ENCODE peak calls at places on chromosomes 7 and 10, in five cellular contexts. One of them, this sample, is unnamed.
A peak's percentile ranks its signal among the peaks of the same experiment; 100 is the strongest.

GRCh38 chr10:8054243-8054497 is 318 bp upstream of the GATA3 start:
- DNase-seq in OCI-LY7: no peak
- DNase-seq in endothelial cell of umbilical vein: no peak
- DNase-seq in mammary epithelial cell: no peak
- DNase-seq in GM23338: no peak
- DNase-seq in this sample: peak; percentile 32

GRCh38 chr10:51073461-51074237 is 638 bp upstream of the PRKG1 start:
- DNase-seq in endothelial cell of umbilical vein: no peak
- DNase-seq in OCI-LY7: no peak
- DNase-seq in mammary epithelial cell: peak; percentile 10
- DNase-seq in GM23338: peak; percentile 69
- DNase-seq in this sample: peak; percentile 5

GRCh38 chr10:12908773-12909172 is 92.7 kb downstream of the CCDC3 start:
- DNase-seq in endothelial cell of umbilical vein: no peak
- DNase-seq in mammary epithelial cell: no peak
- DNase-seq in GM23338: no peak
- DNase-seq in OCI-LY7: no peak
- DNase-seq in this sample: no peak

GRCh38 chr10:69965919-69966662 is 86.6 kb upstream of the MACROH2A2 start:
- DNase-seq in mammary epithelial cell: no peak
- DNase-seq in GM23338: no peak
- DNase-seq in endothelial cell of umbilical vein: no peak
- DNase-seq in OCI-LY7: no peak
- DNase-seq in this sample: peak; percentile 31

GRCh38 chr10:61346946-61347345 is 106.2 kb downstream of the TMEM26 start:
- DNase-seq in GM23338: no peak
- DNase-seq in mammary epithelial cell: no peak
- DNase-seq in OCI-LY7: no peak
- DNase-seq in endothelial cell of umbilical vein: no peak
- DNase-seq in this sample: no peak

GRCh38 chr7:137592232-137592896 is 248.8 kb upstream of the PTN start:
- DNase-seq in OCI-LY7: peak; percentile 31
- DNase-seq in endothelial cell of umbilical vein: peak; percentile 85
- DNase-seq in mammary epithelial cell: peak; percentile 54
- DNase-seq in GM23338: peak; percentile 80
- DNase-seq in this sample: peak; percentile 59

GRCh38 chr7:112052993-112053392 is 153.2 kb downstream of the DOCK4 start:
- DNase-seq in GM23338: no peak
- DNase-seq in mammary epithelial cell: no peak
- DNase-seq in OCI-LY7: no peak
- DNase-seq in endothelial cell of umbilical vein: peak; percentile 50
- DNase-seq in this sample: no peak

GRCh38 chr7:388961-389701 is 99.2 kb downstream of the FOXL3 start:
- DNase-seq in mammary epithelial cell: no peak
- DNase-seq in endothelial cell of umbilical vein: no peak
- DNase-seq in OCI-LY7: no peak
- DNase-seq in GM23338: no peak
- DNase-seq in this sample: no peak

GRCh38 chr7:3244241-3244814 is 56.7 kb upstream of the SDK1 start:
- DNase-seq in OCI-LY7: no peak
- DNase-seq in GM23338: no peak
- DNase-seq in mammary epithelial cell: peak; percentile 66
- DNase-seq in endothelial cell of umbilical vein: peak; percentile 32
- DNase-seq in this sample: peak; percentile 90

GRCh38 chr7:79520543-79520942 is 67.1 kb upstream of the MAGI2 start:
- DNase-seq in endothelial cell of umbilical vein: no peak
- DNase-seq in GM23338: no peak
- DNase-seq in OCI-LY7: no peak
- DNase-seq in mammary epithelial cell: no peak
- DNase-seq in this sample: no peak

GRCh38 chr7:20310963-20311742 is 19.5 kb upstream of the ITGB8 start:
- DNase-seq in mammary epithelial cell: peak; percentile 51
- DNase-seq in GM23338: peak; percentile 42
- DNase-seq in endothelial cell of umbilical vein: peak; percentile 76
- DNase-seq in OCI-LY7: peak; percentile 46
- DNase-seq in this sample: no peak

GRCh38 chr7:10708447-10708846 is 265.2 kb upstream of the PHF14 start:
- DNase-seq in GM23338: peak; percentile 73
- DNase-seq in endothelial cell of umbilical vein: no peak
- DNase-seq in OCI-LY7: peak; percentile 54
- DNase-seq in mammary epithelial cell: no peak
- DNase-seq in this sample: no peak

GRCh38 chr7:18978108-18978495 is 139.3 kb downstream of the TWIST1 start:
- DNase-seq in OCI-LY7: no peak
- DNase-seq in GM23338: no peak
- DNase-seq in endothelial cell of umbilical vein: peak; percentile 80
- DNase-seq in mammary epithelial cell: peak; percentile 85
- DNase-seq in this sample: peak; percentile 97

GRCh38 chr7:157795631-157796030 is 458.8 kb downstream of the DNAJB6 start:
- DNase-seq in mammary epithelial cell: no peak
- DNase-seq in GM23338: no peak
- DNase-seq in OCI-LY7: no peak
- DNase-seq in endothelial cell of umbilical vein: no peak
- DNase-seq in this sample: no peak

GRCh38 chr7:158740657-158741293 is 36.2 kb upstream of the NCAPG2 start:
- DNase-seq in OCI-LY7: no peak
- DNase-seq in endothelial cell of umbilical vein: peak; percentile 99
- DNase-seq in GM23338: no peak
- DNase-seq in mammary epithelial cell: no peak
- DNase-seq in this sample: peak; percentile 97

GRCh38 chr10:15353471-15353870 is 17.6 kb downstream of the FAM171A1 start:
- DNase-seq in mammary epithelial cell: no peak
- DNase-seq in OCI-LY7: no peak
- DNase-seq in GM23338: no peak
- DNase-seq in endothelial cell of umbilical vein: no peak
- DNase-seq in this sample: no peak

GRCh38 chr10:1464866-1465265 is 272.5 kb downstream of the ADARB2 start:
- DNase-seq in GM23338: no peak
- DNase-seq in mammary epithelial cell: no peak
- DNase-seq in OCI-LY7: no peak
- DNase-seq in endothelial cell of umbilical vein: no peak
- DNase-seq in this sample: no peak

GRCh38 chr7:140674899-140675701 is 2.4 kb downstream of the ADCK2 start:
- DNase-seq in GM23338: peak; percentile 75
- DNase-seq in OCI-LY7: peak; percentile 40
- DNase-seq in endothelial cell of umbilical vein: peak; percentile 64
- DNase-seq in mammary epithelial cell: no peak
- DNase-seq in this sample: peak; percentile 25

GRCh38 chr10:5890519-5890878 is 456 bp downstream of the FBH1 start:
- DNase-seq in OCI-LY7: peak; percentile 29
- DNase-seq in endothelial cell of umbilical vein: peak; percentile 45
- DNase-seq in GM23338: peak; percentile 45
- DNase-seq in mammary epithelial cell: peak; percentile 25
- DNase-seq in this sample: no peak

GRCh38 chr7:142859829-142860228 is 5.0 kb downstream of the EPHB6 start:
- DNase-seq in mammary epithelial cell: peak; percentile 43
- DNase-seq in endothelial cell of umbilical vein: no peak
- DNase-seq in GM23338: no peak
- DNase-seq in OCI-LY7: no peak
- DNase-seq in this sample: peak; percentile 39

DNA sequence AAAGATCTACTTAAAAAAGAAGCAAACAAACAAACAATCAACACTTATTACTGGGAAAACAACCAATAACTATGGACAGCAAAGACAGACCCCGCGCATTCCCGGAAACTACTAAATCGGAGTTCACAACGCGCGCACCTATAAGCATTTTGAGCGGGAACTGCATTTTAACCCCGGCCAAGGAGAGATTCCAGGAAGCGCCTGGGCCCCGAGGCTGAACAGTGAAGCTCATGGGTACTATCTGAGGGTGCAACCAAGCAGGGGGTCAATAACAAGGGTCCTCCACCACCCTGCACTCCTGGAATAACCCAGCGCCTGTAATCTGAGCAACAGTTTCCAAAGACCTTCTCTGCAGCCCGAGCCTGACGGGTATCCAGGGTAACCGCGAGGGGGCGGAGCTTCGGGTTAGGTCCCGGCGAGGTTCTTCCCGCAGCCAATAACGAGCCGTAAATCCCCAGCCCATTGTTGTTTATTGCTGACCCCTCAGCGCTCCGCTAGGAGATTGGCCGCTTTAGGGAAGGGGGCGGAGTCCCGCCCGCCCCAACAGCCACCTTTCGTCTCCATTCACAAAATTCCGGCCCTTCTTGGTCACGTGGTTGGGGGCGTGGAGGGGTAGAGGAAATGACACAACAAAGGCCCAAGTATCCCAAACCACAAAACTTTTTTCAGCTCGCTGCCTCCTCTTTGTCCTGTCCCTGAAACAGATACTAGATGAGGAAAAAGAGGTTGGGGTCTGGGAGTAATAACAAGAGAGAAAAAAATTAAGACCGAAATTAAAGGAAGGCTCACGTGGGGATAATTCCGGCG is 1.7 kb upstream of the ETV1 start:
- DNase-seq in endothelial cell of umbilical vein: peak; percentile 98
- DNase-seq in mammary epithelial cell: peak; percentile 98
- DNase-seq in OCI-LY7: no peak
- DNase-seq in GM23338: peak; percentile 99
- DNase-seq in this sample: peak; percentile 97
- H2AFZ ChIP-seq in endothelial cell of umbilical vein: peak overlapping the region; percentile 84
- H2AFZ ChIP-seq in mammary epithelial cell: peak overlapping the region; percentile 92
- H2AFZ ChIP-seq in OCI-LY7: no peak overlapping the region
- H2AFZ ChIP-seq in GM23338: no peak overlapping the region
- H2AFZ ChIP-seq in this sample: peak overlapping the region; percentile 86

DNA sequence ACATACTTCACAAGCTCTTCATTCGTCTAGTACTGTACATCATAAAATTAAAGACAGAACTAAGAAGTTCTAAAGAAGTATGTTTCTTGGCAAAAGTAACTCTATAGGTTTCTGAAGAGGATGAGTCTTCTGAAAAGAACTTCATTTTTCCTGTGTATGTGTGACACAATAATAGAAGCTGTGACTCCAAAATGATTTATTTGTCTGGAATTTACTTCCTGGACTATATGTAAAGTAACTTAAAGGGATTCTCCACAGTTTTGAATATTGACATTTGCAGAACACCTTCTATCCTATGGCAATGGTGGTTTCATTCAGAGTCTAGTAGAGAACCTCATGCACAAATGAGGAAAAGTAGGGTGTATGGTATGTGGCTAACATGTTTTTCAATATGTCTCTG is 19.8 kb upstream of the CLDN12 start:
- DNase-seq in GM23338: no peak
- DNase-seq in OCI-LY7: no peak
- DNase-seq in mammary epithelial cell: peak; percentile 54
- DNase-seq in endothelial cell of umbilical vein: peak; percentile 52
- DNase-seq in this sample: peak; percentile 71
- H3K4me2 ChIP-seq in GM23338: no peak overlapping the region
- H3K4me2 ChIP-seq in OCI-LY7: no peak overlapping the region
- H3K4me2 ChIP-seq in mammary epithelial cell: peak overlapping the region; percentile 79
- H3K4me2 ChIP-seq in endothelial cell of umbilical vein: peak overlapping the region; percentile 87
- H3K4me2 ChIP-seq in this sample: peak overlapping the region; percentile 70

GRCh38 chr7:105106473-105106872 is 92.5 kb downstream of the KMT2E start:
- DNase-seq in endothelial cell of umbilical vein: no peak
- DNase-seq in mammary epithelial cell: no peak
- DNase-seq in OCI-LY7: no peak
- DNase-seq in GM23338: no peak
- DNase-seq in this sample: no peak
- TF ChIP-seq CTCF in endothelial cell of umbilical vein: no peak
- TF ChIP-seq CTCF in mammary epithelial cell: no peak
- TF ChIP-seq CTCF in OCI-LY7: no peak
- TF ChIP-seq CTCF in GM23338: no peak
- TF ChIP-seq CTCF in this sample: no peak

DNA sequence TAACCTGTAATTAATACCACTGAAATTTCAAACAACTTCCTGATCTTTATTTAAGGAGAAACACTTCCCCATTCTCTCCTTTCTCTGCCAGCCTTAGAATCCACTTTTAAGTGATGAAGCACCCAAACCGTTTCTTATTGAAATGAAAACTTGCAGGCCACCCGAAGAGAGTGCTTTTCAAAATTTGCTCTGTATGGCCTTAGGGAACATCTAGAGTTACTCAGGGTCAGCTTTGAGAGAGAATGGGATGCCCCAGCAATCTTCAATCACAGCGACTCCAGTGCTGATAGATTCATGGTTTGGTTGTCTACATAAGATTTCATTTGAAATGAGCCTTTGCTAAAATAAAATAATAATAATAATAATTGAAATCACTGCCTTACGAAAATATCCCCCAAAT is 323.1 kb downstream of the PCLO start:
- DNase-seq in endothelial cell of umbilical vein: no peak
- DNase-seq in mammary epithelial cell: no peak
- DNase-seq in GM23338: peak; percentile 58
- DNase-seq in OCI-LY7: no peak
- DNase-seq in this sample: no peak
- H2AFZ ChIP-seq in endothelial cell of umbilical vein: no peak overlapping the region
- H2AFZ ChIP-seq in mammary epithelial cell: peak overlapping the region; percentile 15
- H2AFZ ChIP-seq in GM23338: no peak overlapping the region
- H2AFZ ChIP-seq in OCI-LY7: no peak overlapping the region
- H2AFZ ChIP-seq in this sample: no peak overlapping the region

DNA sequence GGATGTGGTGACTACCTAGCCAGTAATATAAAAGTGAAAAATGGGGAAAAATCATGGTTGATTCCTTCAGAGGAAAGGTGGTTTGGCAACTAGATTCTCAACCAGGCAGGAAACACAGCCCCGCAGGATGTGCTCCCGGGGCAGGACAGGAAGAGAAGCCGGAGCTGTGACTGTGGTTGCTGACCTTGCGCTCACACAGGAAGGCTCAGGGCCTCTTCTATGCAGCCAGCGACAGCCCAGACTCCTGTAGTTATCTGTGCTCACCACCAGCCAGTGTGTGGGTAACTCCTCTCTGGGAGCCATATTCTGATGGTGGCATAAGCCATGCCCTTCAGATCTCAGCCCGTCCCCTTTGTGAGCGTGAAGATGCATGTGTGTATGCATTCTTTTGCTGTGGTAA is 138.2 kb downstream of the RNF216 start:
- DNase-seq in endothelial cell of umbilical vein: peak; percentile 74
- DNase-seq in OCI-LY7: no peak
- DNase-seq in mammary epithelial cell: peak; percentile 55
- DNase-seq in GM23338: peak; percentile 70
- DNase-seq in this sample: no peak
- H3K4me2 ChIP-seq in endothelial cell of umbilical vein: peak overlapping the region; percentile 77
- H3K4me2 ChIP-seq in OCI-LY7: no peak overlapping the region
- H3K4me2 ChIP-seq in mammary epithelial cell: peak overlapping the region; percentile 9
- H3K4me2 ChIP-seq in GM23338: no peak overlapping the region
- H3K4me2 ChIP-seq in this sample: no peak overlapping the region

DNA sequence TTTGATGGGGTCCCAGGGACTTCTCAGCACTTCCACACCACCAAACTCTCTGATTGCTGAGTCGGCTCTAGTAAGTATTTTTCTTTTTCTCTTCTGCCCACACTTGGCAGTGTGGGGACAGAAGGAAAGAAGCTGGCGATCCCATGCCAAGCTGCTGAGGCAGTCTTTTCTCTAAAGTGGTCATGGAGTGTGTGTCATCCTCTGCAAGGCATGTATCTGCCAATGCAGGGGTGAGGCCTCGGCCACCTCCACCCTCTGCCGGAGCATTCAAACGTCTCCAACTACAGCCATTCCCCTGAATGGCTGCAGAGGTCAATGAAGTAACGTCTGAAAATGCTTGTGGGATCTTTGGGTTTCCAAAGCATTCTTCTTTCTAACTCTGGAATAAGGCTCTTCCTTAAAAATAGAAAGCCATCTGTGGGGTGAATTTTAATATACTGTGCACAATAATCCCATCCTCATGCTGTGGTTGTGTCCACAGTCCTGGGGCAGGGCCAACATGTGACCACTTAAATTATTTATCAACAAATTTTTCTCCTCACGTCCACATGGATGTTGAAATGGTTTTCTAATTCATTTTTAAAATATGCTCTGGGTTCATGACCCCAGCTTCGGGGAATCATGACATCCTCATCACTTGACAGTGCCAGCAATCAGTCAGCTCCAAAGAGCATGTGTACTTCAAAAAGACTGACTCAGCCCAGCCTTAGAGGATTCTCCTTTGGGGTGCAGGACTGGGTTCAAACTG is 171.3 kb upstream of the ITGB1 start:
- DNase-seq in mammary epithelial cell: peak; percentile 83
- DNase-seq in GM23338: no peak
- DNase-seq in OCI-LY7: no peak
- DNase-seq in endothelial cell of umbilical vein: no peak
- DNase-seq in this sample: peak; percentile 99
- TF ChIP-seq CTCF in mammary epithelial cell: no peak
- TF ChIP-seq CTCF in GM23338: no peak
- TF ChIP-seq CTCF in OCI-LY7: no peak
- TF ChIP-seq CTCF in endothelial cell of umbilical vein: no peak
- TF ChIP-seq CTCF in this sample: peak; percentile 6

GRCh38 chr7:92988941-92989540 is 128.7 kb downstream of the SAMD9 start:
- DNase-seq in GM23338: no peak
- DNase-seq in endothelial cell of umbilical vein: no peak
- DNase-seq in OCI-LY7: no peak
- DNase-seq in mammary epithelial cell: no peak
- DNase-seq in this sample: peak; percentile 8
- H2AFZ ChIP-seq in GM23338: no peak overlapping the region
- H2AFZ ChIP-seq in endothelial cell of umbilical vein: no peak overlapping the region
- H2AFZ ChIP-seq in OCI-LY7: no peak overlapping the region
- H2AFZ ChIP-seq in mammary epithelial cell: peak overlapping the region; percentile 53
- H2AFZ ChIP-seq in this sample: no peak overlapping the region